ENCODE peak calls at places on chromosome 16, in nine cellular contexts. W is stimulated activated CD4-positive, alpha-beta T cell treated with anti-CD3 and anti-CD28 coated beads, TNF-alpha, amount 100 ng/mL, for 24 hours; E is NCI-H510A; Y is naive B cell; P is pancreas; D is BJ; Q is activated B cell treated with CpG ODN at 0.5 μM for 24 hours; X is fibroblast of mammary gland; G is WERI-Rb-1. N is an unnamed sample.

GRCh38 chr16:51161440-51162195 is 10.5 kb upstream of the SALL1 start:
- DNase-seq in W (no peak), E (no peak), Y (no peak), P (no peak), D (no peak), Q (no peak), X (peak), G (no peak), N (no peak)

GRCh38 chr16:3908951-3909437 is 28.5 kb upstream of the CREBBP start:
- DNase-seq in W (no peak), E (no peak), Y (no peak), P (no peak), D (no peak), Q (no peak), X (no peak), G (no peak), N (no peak)

GRCh38 chr16:82229800-82230619 is 60.0 kb upstream of the MPHOSPH6 start:
- DNase-seq in W (peak), E (peak), Y (peak), P (peak), D (peak), Q (peak), X (peak), G (peak), N (peak)

GRCh38 chr16:81251871-81252270 is 13.4 kb downstream of the BCO1 start:
- DNase-seq in W (no peak), E (no peak), Y (no peak), P (no peak), D (peak), Q (no peak), X (no peak), G (no peak), N (no peak)

GRCh38 chr16:25605381-25605780 is 86.4 kb upstream of the HS3ST4 start:
- DNase-seq in W (no peak), E (no peak), Y (no peak), P (no peak), D (no peak), Q (no peak), X (no peak), G (peak), N (no peak)

GRCh38 chr16:4910828-4911227 is 26.1 kb downstream of the PPL start:
- DNase-seq in W (no peak), E (no peak), Y (no peak), P (no peak), D (no peak), Q (no peak), X (no peak), G (no peak), N (no peak)

GRCh38 chr16:23048164-23048563 is 101.1 kb downstream of the USP31 start:
- DNase-seq in W (no peak), E (no peak), Y (no peak), P (no peak), D (no peak), Q (no peak), X (no peak), G (no peak), N (no peak)

GRCh38 chr16:67101301-67101675 is 8.5 kb upstream of the PHAF1 start:
- DNase-seq in W (no peak), E (no peak), Y (no peak), P (no peak), D (peak), Q (no peak), X (no peak), G (no peak), N (no peak)

GRCh38 chr16:69397821-69398521 is 12.2 kb upstream of the TERF2 start:
- DNase-seq in W (no peak), E (no peak), Y (no peak), P (peak), D (peak), Q (no peak), X (peak), G (peak), N (peak)

GRCh38 chr16:50183316-50183715 is 30.2 kb downstream of the TENT4B start:
- DNase-seq in W (no peak), E (no peak), Y (no peak), P (no peak), D (no peak), Q (no peak), X (peak), G (no peak), N (no peak)

N was measured in OCI-LY7.